ENCODE peak calls at places on chromosomes 7 and 10, in eight cellular contexts. One of them, this sample, is unnamed.

GRCh38 chr7:44633254-44634186 is 27.1 kb downstream of the OGDH start:
- DNase-seq in G401: peak; percentile 69
- DNase-seq in T-helper 2 cell: peak; percentile 94
- DNase-seq in amniotic epithelial cell: peak; percentile 95
- DNase-seq in LoVo: peak; percentile 82
- DNase-seq in GM19239: no peak
- DNase-seq in transverse colon: peak; percentile 52
- DNase-seq in CD14-positive monocyte: no peak
- DNase-seq in this sample: no peak

GRCh38 chr10:7795605-7796004 is 7.6 kb downstream of the ATP5F1C start:
- DNase-seq in LoVo: no peak
- DNase-seq in amniotic epithelial cell: peak; percentile 92
- DNase-seq in T-helper 2 cell: no peak
- DNase-seq in GM19239: no peak
- DNase-seq in CD14-positive monocyte: no peak
- DNase-seq in G401: no peak
- DNase-seq in transverse colon: no peak
- DNase-seq in this sample: no peak

GRCh38 chr10:58952747-58953466 is 223.5 kb upstream of the PHYHIPL start:
- DNase-seq in CD14-positive monocyte: no peak
- DNase-seq in LoVo: peak; percentile 37
- DNase-seq in T-helper 2 cell: no peak
- DNase-seq in G401: peak; percentile 74
- DNase-seq in amniotic epithelial cell: peak; percentile 13
- DNase-seq in transverse colon: peak; percentile 36
- DNase-seq in GM19239: no peak
- DNase-seq in this sample: peak; percentile 49

GRCh38 chr7:99694201-99694911 is 14.6 kb upstream of the CYP3A5 start:
- DNase-seq in amniotic epithelial cell: no peak
- DNase-seq in GM19239: no peak
- DNase-seq in LoVo: peak; percentile 53
- DNase-seq in T-helper 2 cell: no peak
- DNase-seq in transverse colon: no peak
- DNase-seq in CD14-positive monocyte: no peak
- DNase-seq in G401: no peak
- DNase-seq in this sample: no peak

GRCh38 chr10:7407368-7408002 is 3.3 kb downstream of the SFMBT2 start:
- DNase-seq in amniotic epithelial cell: no peak
- DNase-seq in CD14-positive monocyte: no peak
- DNase-seq in T-helper 2 cell: no peak
- DNase-seq in transverse colon: no peak
- DNase-seq in G401: no peak
- DNase-seq in LoVo: no peak
- DNase-seq in GM19239: no peak
- DNase-seq in this sample: no peak

GRCh38 chr7:65722361-65722792 is 150.5 kb upstream of the VKORC1L1 start:
- DNase-seq in CD14-positive monocyte: no peak
- DNase-seq in GM19239: no peak
- DNase-seq in LoVo: peak; percentile 73
- DNase-seq in transverse colon: peak; percentile 75
- DNase-seq in G401: peak; percentile 65
- DNase-seq in amniotic epithelial cell: peak; percentile 6
- DNase-seq in T-helper 2 cell: peak; percentile 59
- DNase-seq in this sample: no peak

GRCh38 chr10:110774069-110775021 is 97.4 kb upstream of the PDCD4 start:
- DNase-seq in CD14-positive monocyte: no peak
- DNase-seq in LoVo: peak; percentile 90
- DNase-seq in GM19239: peak; percentile 72
- DNase-seq in T-helper 2 cell: peak; percentile 98
- DNase-seq in transverse colon: no peak
- DNase-seq in G401: no peak
- DNase-seq in amniotic epithelial cell: peak; percentile 51
- DNase-seq in this sample: no peak

GRCh38 chr10:7895699-7896090 is 77.4 kb downstream of the TAF3 start:
- DNase-seq in CD14-positive monocyte: no peak
- DNase-seq in amniotic epithelial cell: no peak
- DNase-seq in transverse colon: no peak
- DNase-seq in LoVo: no peak
- DNase-seq in GM19239: no peak
- DNase-seq in G401: no peak
- DNase-seq in T-helper 2 cell: no peak
- DNase-seq in this sample: no peak

GRCh38 chr7:29457141-29457561 is 106.5 kb upstream of the PRR15 start:
- DNase-seq in GM19239: no peak
- DNase-seq in T-helper 2 cell: no peak
- DNase-seq in G401: no peak
- DNase-seq in CD14-positive monocyte: no peak
- DNase-seq in LoVo: no peak
- DNase-seq in transverse colon: no peak
- DNase-seq in amniotic epithelial cell: no peak
- DNase-seq in this sample: no peak

GRCh38 chr10:129973674-129974059 is 9.6 kb upstream of the EBF3 start:
- DNase-seq in amniotic epithelial cell: no peak
- DNase-seq in transverse colon: no peak
- DNase-seq in G401: no peak
- DNase-seq in LoVo: no peak
- DNase-seq in T-helper 2 cell: no peak
- DNase-seq in CD14-positive monocyte: no peak
- DNase-seq in GM19239: no peak
- DNase-seq in this sample: no peak

GRCh38 chr7:22663319-22663718 is 63.7 kb upstream of the IL6 start:
- DNase-seq in CD14-positive monocyte: no peak
- DNase-seq in GM19239: no peak
- DNase-seq in transverse colon: no peak
- DNase-seq in G401: no peak
- DNase-seq in amniotic epithelial cell: peak; percentile 68
- DNase-seq in T-helper 2 cell: peak; percentile 27
- DNase-seq in LoVo: no peak
- DNase-seq in this sample: no peak

GRCh38 chr10:71294091-71294561 is 24.9 kb upstream of the SLC29A3 start:
- DNase-seq in CD14-positive monocyte: no peak
- DNase-seq in transverse colon: no peak
- DNase-seq in amniotic epithelial cell: peak; percentile 4
- DNase-seq in G401: peak; percentile 70
- DNase-seq in LoVo: no peak
- DNase-seq in GM19239: no peak
- DNase-seq in T-helper 2 cell: no peak
- DNase-seq in this sample: no peak